ENCODE peak calls at places on chromosomes 11 and 22, in four cellular contexts. F is transverse colon, Y is stomach, A is upper lobe of left lung. V is an unnamed sample.

GRCh38 chr11:107453594-107454286 is 3.9 kb downstream of the CWF19L2 start:
- DNase-seq in F (no peak), Y (no peak), A (no peak), V (no peak)

GRCh38 chr22:35955546-35955945 is 73.1 kb downstream of the RBFOX2 start:
- DNase-seq in F (no peak), Y (no peak), A (no peak), V (no peak)

GRCh38 chr11:21615871-21616270 is 577.0 kb upstream of the ANO5 start:
- DNase-seq in F (no peak), Y (no peak), A (no peak), V (no peak)

GRCh38 chr11:79438631-79439429 is 2.0 kb downstream of the TENM4 start:
- DNase-seq in F (peak; percentile 18), Y (no peak), A (no peak), V (peak; percentile 57)

GRCh38 chr11:125903753-125904659 is at the start of gene DDX25:
- DNase-seq in F (no peak), Y (no peak), A (no peak), V (no peak)

GRCh38 chr11:3177931-3178330 is 12.8 kb upstream of the OSBPL5 start:
- DNase-seq in F (no peak), Y (no peak), A (no peak), V (no peak)

GRCh38 chr11:70158201-70158600 is 44.9 kb upstream of the FADD start:
- DNase-seq in F (no peak), Y (no peak), A (peak; percentile 24), V (no peak)

GRCh38 chr11:110777765-110778164 is 65.5 kb upstream of the ARHGAP20 start:
- DNase-seq in F (peak; percentile 24), Y (peak; percentile 49), A (peak; percentile 40), V (no peak)

GRCh38 chr11:70540196-70540595 is 141.9 kb downstream of the CTTN start:
- DNase-seq in F (no peak), Y (no peak), A (no peak), V (no peak)

GRCh38 chr11:74925281-74925680 is 23.6 kb downstream of the XRRA1 start:
- DNase-seq in F (no peak), Y (no peak), A (no peak), V (no peak)

GRCh38 chr11:120547871-120548681 is 36.5 kb downstream of the GRIK4 start:
- DNase-seq in F (peak; percentile 46), Y (peak; percentile 70), A (peak; percentile 72), V (peak; percentile 96)

GRCh38 chr11:22194907-22195306 is 2.0 kb downstream of the ANO5 start:
- DNase-seq in F (no peak), Y (no peak), A (no peak), V (no peak)

GRCh38 chr22:35203583-35203982 is 53.7 kb upstream of the HMGXB4 start:
- DNase-seq in F (no peak), Y (no peak), A (no peak), V (no peak)

GRCh38 chr22:33539902-33540751 is 380.1 kb downstream of the LARGE1 start:
- DNase-seq in F (peak; percentile 73), Y (peak; percentile 86), A (peak; percentile 43), V (peak; percentile 87)

GRCh38 chr22:17846326-17846992 is 72.2 kb upstream of the BID start:
- DNase-seq in F (no peak), Y (no peak), A (no peak), V (peak; percentile 55)

GRCh38 chr11:17354070-17354924 is 2.7 kb downstream of the NCR3LG1 start:
- DNase-seq in F (peak; percentile 76), Y (peak; percentile 73), A (peak; percentile 57), V (no peak)

GRCh38 chr11:132037467-132037862 is 667.0 kb downstream of the NTM start:
- DNase-seq in F (no peak), Y (no peak), A (no peak), V (no peak)

GRCh38 chr11:37525336-37525735 is 927.3 kb upstream of the RAG2 start:
- DNase-seq in F (no peak), Y (no peak), A (no peak), V (no peak)

GRCh38 chr11:7019500-7020182 is 505 bp downstream of the ZNF214 start:
- DNase-seq in F (peak; percentile 14), Y (no peak), A (peak; percentile 23), V (peak; percentile 49)

GRCh38 chr22:48093981-48094380 is 1331.5 kb downstream of the TBC1D22A start:
- DNase-seq in F (no peak), Y (no peak), A (no peak), V (no peak)

GRCh38 chr11:77206264-77207018 is 78.4 kb downstream of the MYO7A start:
- DNase-seq in F (no peak), Y (no peak), A (no peak), V (no peak)

GRCh38 chr11:64303109-64304031 is 2.0 kb upstream of the ESRRA start:
- DNase-seq in F (no peak), Y (no peak), A (no peak), V (peak; percentile 39)

GRCh38 chr11:64304316-64305072 is 830 bp upstream of the ESRRA start:
- DNase-seq in F (peak; percentile 97), Y (peak; percentile 97), A (peak; percentile 97), V (peak; percentile 79)

GRCh38 chr11:64305691-64306562 is 603 bp downstream of the ESRRA start:
- DNase-seq in F (peak; percentile 89), Y (peak; percentile 89), A (peak; percentile 89), V (peak; percentile 81)

GRCh38 chr11:64305075-64305690 is at the start of gene ESRRA:
- DNase-seq in F (peak; percentile 100), Y (peak; percentile 100), A (peak; percentile 100), V (peak; percentile 99)

GRCh38 chr11:64304032-64304315 is 1.4 kb upstream of the ESRRA start:
- DNase-seq in F (no peak), Y (no peak), A (no peak), V (no peak)
- H3K4me3 ChIP-seq in F (peak overlapping the region; percentile 81), Y (peak overlapping the region; percentile 64), A (no peak overlapping the region), V (no peak overlapping the region)

DNA sequence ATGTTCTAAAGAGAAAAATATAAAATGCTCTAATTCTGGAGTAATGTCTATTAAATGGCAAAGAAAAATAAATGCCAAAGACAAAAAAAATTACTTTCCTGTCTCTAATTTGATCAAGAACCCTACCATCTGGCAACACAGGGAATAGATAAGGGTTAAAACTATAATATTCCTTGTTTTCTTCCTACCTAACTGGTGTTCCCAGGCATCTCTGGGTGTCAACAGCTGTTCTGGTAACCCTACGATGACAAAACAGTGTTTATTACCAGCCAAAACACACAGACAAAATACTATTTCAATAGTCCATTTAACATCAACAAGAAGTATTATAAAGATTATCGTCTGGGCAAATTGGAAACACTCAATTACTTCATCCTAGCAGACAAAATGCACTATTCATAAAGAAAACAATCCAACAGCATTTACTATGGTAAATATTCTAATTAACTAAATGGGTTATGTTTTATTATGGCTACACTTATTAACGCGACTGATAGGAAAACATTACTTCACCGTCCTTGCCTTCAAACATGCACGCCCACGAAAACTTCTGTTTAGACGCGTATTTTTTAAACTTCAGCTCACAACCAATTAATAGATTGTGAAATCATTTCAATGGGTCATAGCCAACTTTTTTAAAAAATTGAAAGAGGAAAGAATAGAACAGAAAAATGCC is 50.6 kb downstream of the LGR4 start:
- DNase-seq in F (no peak), Y (no peak), A (no peak), V (no peak)
- TF ChIP-seq EP300 in F (no peak), Y (no peak), A (no peak), V (no peak)

GRCh38 chr11:65742353-65742752 is 21.8 kb upstream of the RNASEH2C start:
- DNase-seq in F (no peak), Y (no peak), A (no peak), V (no peak)

GRCh38 chr11:65743928-65744698 is 23.5 kb upstream of the RNASEH2C start:
- DNase-seq in F (peak; percentile 62), Y (peak; percentile 49), A (peak; percentile 32), V (no peak)

GRCh38 chr11:65741185-65741584 is 20.6 kb upstream of the RNASEH2C start:
- DNase-seq in F (no peak), Y (no peak), A (no peak), V (no peak)

GRCh38 chr11:65745049-65745448 is 24.5 kb upstream of the RNASEH2C start:
- DNase-seq in F (no peak), Y (no peak), A (no peak), V (no peak)

DNA sequence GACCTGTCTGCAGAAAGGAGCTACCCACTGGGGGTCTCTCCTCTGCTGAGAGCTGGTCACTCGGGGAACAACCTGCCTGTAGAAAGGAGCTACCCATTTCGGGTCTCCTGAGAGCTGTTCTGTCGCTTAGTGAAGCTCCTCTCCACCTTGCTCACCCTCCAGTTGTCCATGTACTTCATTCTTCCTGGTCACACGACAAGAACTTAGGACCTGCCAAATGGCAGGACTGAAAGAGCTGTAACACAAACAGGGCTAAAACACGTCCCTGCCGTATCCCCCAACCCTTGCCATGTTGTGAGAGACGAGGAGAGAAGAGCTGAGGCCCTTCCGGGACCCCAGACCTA is 24.1 kb upstream of the RNASEH2C start:
- DNase-seq in F (no peak), Y (no peak), A (no peak), V (no peak)
- H3K4me3 ChIP-seq in F (no peak overlapping the region), Y (no peak overlapping the region), A (no peak overlapping the region), V (no peak overlapping the region)

DNA sequence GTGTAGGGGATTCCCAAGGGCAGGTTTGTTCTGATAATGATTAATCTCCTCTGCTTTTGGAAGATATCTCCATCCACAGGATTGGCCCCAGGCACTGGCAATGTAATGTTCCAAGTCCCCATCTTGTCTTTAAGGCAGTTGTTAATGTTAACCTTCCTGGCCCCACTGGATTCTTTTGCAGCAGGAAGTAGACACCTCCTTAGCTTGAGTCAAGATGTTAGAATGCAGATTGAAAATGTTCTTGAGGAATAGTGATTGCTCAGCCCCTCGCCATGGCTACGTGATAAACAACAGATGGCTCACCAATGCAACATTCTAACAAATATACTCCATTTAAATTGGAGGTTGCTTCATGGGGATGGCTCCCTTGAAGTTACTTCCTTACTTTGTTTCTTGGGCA is 7.3 kb downstream of the HEPHL1 start:
- DNase-seq in F (no peak), Y (no peak), A (no peak), V (no peak)
- TF ChIP-seq EP300 in F (no peak), Y (no peak), A (no peak), V (no peak)

V was measured in ovary.